ENCODE peak calls at places on chromosomes 7 and 10, in eight cellular contexts. A is central memory CD4-positive, alpha-beta T cell; U is NCI-H446 treated with DMSO at 0.1 percent for 48 hours; Y is activated T-helper 1 cell treated with Interleukin-2 at 50 U/mL for 16 hours; W is hypothalamus; N is CD8-positive, alpha-beta memory T cell; Z is breast epithelium; P is HFFc6. C is an unnamed sample.

GRCh38 chr7:18140943-18141342 is 113.3 kb upstream of the PRPS1L1 start:
- DNase-seq in W (no peak), Y (no peak), P (no peak), Z (no peak), N (no peak), A (no peak), U (no peak), C (no peak)

GRCh38 chr10:661891-662605 is 27.4 kb downstream of the DIP2C start:
- DNase-seq in W (no peak), Z (no peak), P (no peak), Y (no peak), U (no peak), N (no peak), A (no peak), C (no peak)

GRCh38 chr7:138407792-138408191 is 52.3 kb upstream of the TRIM24 start:
- DNase-seq in Y (no peak), N (no peak), P (no peak), U (no peak), W (no peak), A (no peak), Z (no peak), C (no peak)

GRCh38 chr7:151206914-151207313 is 3.4 kb downstream of the H2BK1 start:
- DNase-seq in P (no peak), N (peak), Z (no peak), W (no peak), Y (no peak), A (peak), U (no peak), C (peak)

GRCh38 chr7:112876877-112877276 is 86.7 kb upstream of the TMEM168 start:
- DNase-seq in P (no peak), Y (no peak), U (no peak), W (no peak), N (no peak), A (no peak), Z (no peak), C (no peak)

GRCh38 chr7:151087247-151088018 is 1.2 kb downstream of the AGAP3 start:
- DNase-seq in Y (no peak), P (peak), A (no peak), Z (no peak), U (no peak), N (no peak), W (peak), C (peak)

GRCh38 chr10:70906953-70907618 is 18.7 kb upstream of the PCBD1 start:
- DNase-seq in A (no peak), P (no peak), Y (no peak), U (no peak), N (no peak), W (no peak), Z (no peak), C (no peak)

GRCh38 chr10:91613411-91614253 is 19.2 kb downstream of the PPP1R3C start:
- DNase-seq in Z (no peak), W (no peak), A (no peak), Y (no peak), U (no peak), N (no peak), P (peak), C (no peak)

GRCh38 chr7:104967088-104967487 is 46.9 kb upstream of the KMT2E start:
- DNase-seq in Y (no peak), U (no peak), P (no peak), N (no peak), Z (no peak), W (no peak), A (no peak), C (no peak)